ENCODE peak calls at places on chromosomes 3 and 15, in eight cellular contexts. K, E, H, D, M, W, F and Q are unnamed samples.

GRCh38 chr3:24128195-24129005 is 183.3 kb downstream of the NR1D2 start:
- DNase-seq in K (peak; percentile 54), E (no peak), H (peak; percentile 76), D (peak; percentile 62), M (no peak), W (peak; percentile 37), F (no peak), Q (no peak)

GRCh38 chr3:139546772-139547171 is 7.2 kb upstream of the RBP1 start:
- DNase-seq in K (no peak), E (no peak), H (no peak), D (no peak), M (no peak), W (no peak), F (no peak), Q (no peak)

GRCh38 chr3:28286595-28286994 is 45.2 kb downstream of the CMC1 start:
- DNase-seq in K (peak; percentile 30), E (peak; percentile 41), H (no peak), D (peak; percentile 27), M (peak; percentile 16), W (peak; percentile 12), F (peak; percentile 37), Q (no peak)

GRCh38 chr3:146543461-146544012 is 870 bp downstream of the PLSCR1 start:
- DNase-seq in K (peak; percentile 50), E (peak; percentile 13), H (no peak), D (peak; percentile 34), M (no peak), W (peak; percentile 26), F (no peak), Q (no peak)

GRCh38 chr3:122101646-122102045 is 46.5 kb downstream of the CD86 start:
- DNase-seq in K (peak; percentile 44), E (peak; percentile 77), H (peak; percentile 53), D (peak; percentile 66), M (peak; percentile 82), W (peak; percentile 20), F (peak; percentile 94), Q (peak; percentile 11)

GRCh38 chr3:159260049-159260662 is 458.3 kb downstream of the MFSD1 start:
- DNase-seq in K (peak; percentile 77), E (peak; percentile 63), H (peak; percentile 57), D (peak; percentile 42), M (peak; percentile 77), W (peak; percentile 67), F (peak; percentile 80), Q (peak; percentile 58)

GRCh38 chr15:65069179-65069578 is 1.4 kb upstream of the RASL12 start:
- DNase-seq in K (peak; percentile 95), E (no peak), H (no peak), D (no peak), M (no peak), W (peak; percentile 94), F (no peak), Q (no peak)

GRCh38 chr3:51434746-51435323 is 43.8 kb downstream of the RBM15B start:
- DNase-seq in K (peak; percentile 41), E (peak; percentile 61), H (no peak), D (peak; percentile 43), M (peak; percentile 65), W (peak; percentile 16), F (peak; percentile 84), Q (peak; percentile 50)

GRCh38 chr15:95458736-95459135 is 871.8 kb upstream of the NR2F2 start:
- DNase-seq in K (no peak), E (no peak), H (no peak), D (no peak), M (no peak), W (no peak), F (no peak), Q (no peak)

GRCh38 chr3:50212971-50213370 is 7.9 kb downstream of the SLC38A3 start:
- DNase-seq in K (no peak), E (no peak), H (no peak), D (no peak), M (no peak), W (no peak), F (no peak), Q (no peak)

GRCh38 chr3:110017304-110017703 is 680.0 kb upstream of the DPPA4 start:
- DNase-seq in K (no peak), E (no peak), H (no peak), D (no peak), M (no peak), W (no peak), F (no peak), Q (no peak)

GRCh38 chr15:61653110-61653509 is 407.1 kb downstream of the VPS13C start:
- DNase-seq in K (no peak), E (no peak), H (no peak), D (no peak), M (no peak), W (no peak), F (peak; percentile 18), Q (no peak)

GRCh38 chr3:101577276-101577675 is 3.3 kb downstream of the PCNP start:
- DNase-seq in K (no peak), E (peak; percentile 45), H (no peak), D (no peak), M (no peak), W (no peak), F (no peak), Q (no peak)
- H4K20me1 ChIP-seq in K (no peaks in the 10 kb centered on the region), E (peaks cover 23% of the 10 kb centered on the region), H (peaks cover 63% of the 10 kb centered on the region), D (no peaks in the 10 kb centered on the region), M (peaks cover 65% of the 10 kb centered on the region), W (peaks cover 52% of the 10 kb centered on the region), F (peaks cover 20% of the 10 kb centered on the region), Q (peaks cover 37% of the 10 kb centered on the region)

DNA sequence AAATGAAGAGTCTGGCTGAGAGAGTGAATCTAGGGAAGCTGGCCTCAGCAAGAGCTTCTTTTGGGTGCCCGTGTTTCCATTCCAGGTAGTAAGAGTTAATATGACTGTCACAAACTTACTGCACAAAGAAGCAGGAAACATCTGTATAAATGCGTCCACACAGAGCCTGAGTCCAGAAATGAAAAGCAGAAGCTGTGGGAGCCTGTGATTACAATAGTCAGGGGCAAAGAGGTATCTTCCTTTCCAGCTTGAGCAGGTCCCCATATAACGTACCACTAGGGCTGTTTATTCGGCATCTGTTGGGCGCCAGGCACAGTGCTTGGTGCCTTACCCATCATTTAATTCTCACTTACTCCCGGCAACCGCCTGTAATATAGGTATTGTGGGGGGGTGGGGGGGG is 40.5 kb upstream of the B3GNT5 start:
- DNase-seq in K (no peak), E (peak; percentile 29), H (peak; percentile 12), D (no peak), M (no peak), W (no peak), F (no peak), Q (no peak)
- TF ChIP-seq CTCF in K (no peak), E (no peak), H (no peak), D (no peak), M (no peak), W (no peak), F (no peak), Q (no peak)

GRCh38 chr3:124032351-124032880 is 40.5 kb upstream of the ROPN1 start:
- DNase-seq in K (peak; percentile 37), E (no peak), H (no peak), D (no peak), M (peak; percentile 74), W (no peak), F (peak; percentile 54), Q (no peak)

GRCh38 chr3:124032881-124033359 is 41.0 kb upstream of the ROPN1 start:
- DNase-seq in K (peak; percentile 85), E (no peak), H (no peak), D (peak; percentile 77), M (peak; percentile 95), W (peak; percentile 68), F (peak; percentile 92), Q (no peak)

GRCh38 chr3:124034809-124035152 is 42.9 kb upstream of the ROPN1 start:
- DNase-seq in K (no peak), E (no peak), H (no peak), D (no peak), M (peak; percentile 7), W (no peak), F (no peak), Q (no peak)

GRCh38 chr3:124034016-124034808 is 42.3 kb upstream of the ROPN1 start:
- DNase-seq in K (peak; percentile 69), E (no peak), H (no peak), D (no peak), M (peak; percentile 54), W (peak; percentile 53), F (peak; percentile 48), Q (no peak)

DNA sequence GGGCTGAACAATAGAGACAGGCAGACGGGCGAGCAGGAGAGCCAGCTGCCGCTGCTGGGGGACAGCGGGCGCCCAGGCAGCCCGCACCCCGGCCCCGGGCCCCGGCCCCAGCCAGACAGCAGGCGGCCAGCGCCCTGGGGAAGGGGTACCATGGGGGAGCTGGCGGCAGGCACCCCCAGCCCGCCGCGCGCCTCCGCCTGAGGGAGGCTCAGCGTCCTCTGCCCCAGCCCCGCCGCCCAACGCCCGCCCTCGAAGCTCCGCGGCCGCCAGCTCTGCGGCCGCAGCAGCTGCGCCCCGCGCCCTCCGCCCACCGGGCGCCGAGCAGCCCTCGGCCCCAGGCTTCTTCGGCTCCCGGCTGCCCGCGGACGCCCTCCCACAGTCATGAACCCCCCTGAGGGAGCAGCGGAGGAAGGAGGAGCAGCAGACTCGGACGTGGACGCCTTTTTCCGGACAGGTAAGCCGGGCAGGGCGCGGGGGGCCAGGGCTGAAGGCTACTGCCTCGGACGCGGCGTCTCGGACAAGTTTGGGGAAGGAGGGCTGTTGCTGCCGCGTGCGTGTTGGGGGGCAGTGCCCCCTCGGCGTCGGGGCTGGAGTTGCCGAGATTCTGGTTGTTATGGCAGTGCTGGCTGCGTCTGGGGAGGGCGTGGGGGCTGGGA is 41.6 kb upstream of the ROPN1 start:
- DNase-seq in K (peak; percentile 12), E (no peak), H (no peak), D (peak; percentile 1), M (peak; percentile 69), W (no peak), F (peak; percentile 51), Q (no peak)
- H2AFZ ChIP-seq in K (peak within 1 kb of the TSS; percentile 74), E (no peak within 1 kb of the TSS), H (peak within 1 kb of the TSS; percentile 65), D (peak within 1 kb of the TSS; percentile 86), M (peak within 1 kb of the TSS; percentile 100), W (peak within 1 kb of the TSS; percentile 98), F (peak within 1 kb of the TSS; percentile 99), Q (no peak within 1 kb of the TSS)

GRCh38 chr15:67133738-67134576 is 68.6 kb downstream of the SMAD3 start:
- DNase-seq in K (peak; percentile 85), E (peak; percentile 82), H (no peak), D (peak; percentile 68), M (peak; percentile 40), W (peak; percentile 82), F (peak; percentile 44), Q (no peak)

GRCh38 chr15:67134577-67135492 is 69.4 kb downstream of the SMAD3 start:
- DNase-seq in K (no peak), E (no peak), H (no peak), D (no peak), M (no peak), W (no peak), F (no peak), Q (no peak)

GRCh38 chr15:67137319-67137718 is 71.9 kb downstream of the SMAD3 start:
- DNase-seq in K (no peak), E (no peak), H (no peak), D (no peak), M (no peak), W (no peak), F (no peak), Q (no peak)

GRCh38 chr15:67136802-67137201 is 71.4 kb downstream of the SMAD3 start:
- DNase-seq in K (no peak), E (no peak), H (no peak), D (no peak), M (no peak), W (no peak), F (no peak), Q (no peak)

GRCh38 chr15:67135494-67135893 is 70.1 kb downstream of the SMAD3 start:
- DNase-seq in K (peak; percentile 78), E (peak; percentile 14), H (no peak), D (no peak), M (no peak), W (peak; percentile 76), F (no peak), Q (no peak)
- H4K20me1 ChIP-seq in K (no peaks in the 10 kb centered on the region), E (no peaks in the 10 kb centered on the region), H (no peaks in the 10 kb centered on the region), D (no peaks in the 10 kb centered on the region), M (peaks cover 40% of the 10 kb centered on the region), W (peaks cover 25% of the 10 kb centered on the region), F (no peaks in the 10 kb centered on the region), Q (no peaks in the 10 kb centered on the region)